ENCODE peak calls at places on chromosomes 4 and X, in five cellular contexts. X is right atrium auricular region, D is colonic mucosa, A is esophagus muscularis mucosa, Y is neural progenitor cell. S is an unnamed sample. For H3K4me1 and H3K27me3, the result is how much of the 10 kb centered on the place peaks cover.

GRCh38 chr4:139223682-139224317 is 46.8 kb upstream of the ELF2 start:
- DNase-seq in X (no peak), D (no peak), A (no peak), Y (no peak), S (no peak)

GRCh38 chrX:39309018-39309620 is 507.9 kb downstream of the MID1IP1 start:
- DNase-seq in X (no peak), D (no peak), A (no peak), Y (no peak), S (no peak)

GRCh38 chrX:40207626-40208025 is 109.9 kb upstream of the BCOR start:
- DNase-seq in X (no peak), D (no peak), A (no peak), Y (no peak), S (no peak)

GRCh38 chr4:128558896-128559669 is 250.4 kb upstream of the JADE1 start:
- DNase-seq in X (no peak), D (no peak), A (no peak), Y (no peak), S (no peak)

GRCh38 chr4:176561368-176561767 is 231.4 kb downstream of the VEGFC start:
- DNase-seq in X (no peak), D (no peak), A (no peak), Y (no peak), S (no peak)

GRCh38 chr4:42015438-42015837 is 25.1 kb downstream of the SLC30A9 start:
- DNase-seq in X (no peak), D (no peak), A (no peak), Y (no peak), S (no peak)

GRCh38 chr4:87839309-87839946 is 6.7 kb downstream of the MEPE start:
- DNase-seq in X (peak), D (no peak), A (no peak), Y (peak), S (peak)

GRCh38 chrX:137194164-137194563 is 160.4 kb upstream of the GPR101 start:
- DNase-seq in X (no peak), D (peak), A (no peak), Y (peak), S (peak)

GRCh38 chr4:133474511-133474910 is 325.4 kb downstream of the PCDH10 start:
- DNase-seq in X (no peak), D (no peak), A (no peak), Y (no peak), S (peak)

GRCh38 chr4:110618091-110619000 is 4.5 kb downstream of the PITX2 start:
- DNase-seq in X (no peak), D (no peak), A (no peak), Y (peak), S (peak)

GRCh38 chr4:90841676-90842075 is 714.5 kb downstream of the CCSER1 start:
- DNase-seq in X (no peak), D (no peak), A (no peak), Y (no peak), S (no peak)

GRCh38 chrX:10902001-10902400 is 209.1 kb upstream of the HCCS start:
- DNase-seq in X (no peak), D (no peak), A (no peak), Y (no peak), S (no peak)

DNA sequence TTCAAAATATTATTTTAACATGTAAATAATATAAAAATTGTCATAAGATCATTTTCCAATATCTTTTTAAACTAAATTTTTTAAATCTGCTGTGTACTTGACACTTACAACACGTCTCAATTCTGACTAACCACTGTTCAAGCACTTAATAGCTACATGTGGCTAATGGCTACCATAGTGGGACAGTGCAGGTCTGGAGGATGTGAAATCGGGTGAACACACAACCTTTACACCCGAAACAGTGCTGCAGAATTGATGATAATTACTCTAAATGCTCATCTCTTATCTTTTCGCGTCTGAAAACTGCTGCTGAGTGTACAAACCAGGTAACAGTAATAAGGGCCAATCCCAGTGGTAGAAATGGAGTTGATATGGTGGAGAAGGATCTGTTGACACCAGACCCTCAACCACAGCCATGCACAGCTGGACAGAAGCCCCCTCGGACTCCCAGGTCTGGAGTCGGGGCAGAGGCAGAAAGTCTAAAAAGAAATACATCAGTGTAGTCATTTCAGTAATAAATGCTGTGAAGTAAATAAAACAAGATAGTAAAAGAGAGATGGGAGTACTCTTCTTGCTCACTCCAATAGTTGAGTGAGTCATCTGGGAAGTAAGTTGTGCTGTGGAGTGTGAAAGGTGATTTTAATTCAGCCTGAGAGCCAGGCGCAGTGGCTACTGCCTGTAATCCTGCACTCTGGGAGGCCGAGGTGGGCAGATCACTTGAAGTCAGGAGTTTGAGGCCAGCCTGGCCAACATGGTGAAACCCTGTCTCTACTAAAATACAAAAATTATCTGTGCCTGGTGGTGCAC is 150.0 kb downstream of the CBR4 start:
- DNase-seq in X (no peak), D (no peak), A (no peak), Y (peak), S (no peak)
- H3K4me1 ChIP-seq in X (under half), D (under half), A (half or more), Y (under half), S (under half)

DNA sequence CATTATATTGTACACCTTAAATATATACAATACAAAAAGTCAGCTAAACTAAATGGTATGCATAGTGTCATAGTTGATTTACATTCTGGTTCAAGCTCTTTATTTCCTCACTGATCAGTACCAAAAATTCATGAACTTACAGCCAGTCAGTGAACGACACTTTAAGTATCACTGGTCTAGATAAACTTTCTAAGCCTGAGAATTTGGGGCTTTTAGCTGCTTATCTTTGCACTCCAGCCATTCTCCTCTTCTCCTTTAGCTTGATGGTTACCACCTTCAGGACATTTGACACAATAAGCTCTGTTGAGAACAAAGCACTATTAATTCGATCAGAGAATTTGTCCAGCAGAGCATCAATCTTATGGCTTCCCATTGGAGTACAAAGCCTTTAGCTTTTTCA is 83.0 kb upstream of the ALG13 start:
- DNase-seq in X (no peak), D (no peak), A (no peak), Y (no peak), S (no peak)
- H3K27me3 ChIP-seq in X (under half), D (under half), A (under half), Y (under half), S (under half)

GRCh38 chrX:134184936-134185335 is 52.0 kb upstream of the CCDC160 start:
- DNase-seq in X (no peak), D (no peak), A (no peak), Y (no peak), S (no peak)

GRCh38 chrX:134180566-134180965 is 56.4 kb upstream of the CCDC160 start:
- DNase-seq in X (no peak), D (no peak), A (no peak), Y (peak), S (no peak)

GRCh38 chrX:134183665-134184064 is 53.3 kb upstream of the CCDC160 start:
- DNase-seq in X (no peak), D (no peak), A (no peak), Y (peak), S (no peak)

GRCh38 chrX:134177527-134177926 is 59.5 kb upstream of the CCDC160 start:
- DNase-seq in X (no peak), D (no peak), A (no peak), Y (peak), S (peak)

DNA sequence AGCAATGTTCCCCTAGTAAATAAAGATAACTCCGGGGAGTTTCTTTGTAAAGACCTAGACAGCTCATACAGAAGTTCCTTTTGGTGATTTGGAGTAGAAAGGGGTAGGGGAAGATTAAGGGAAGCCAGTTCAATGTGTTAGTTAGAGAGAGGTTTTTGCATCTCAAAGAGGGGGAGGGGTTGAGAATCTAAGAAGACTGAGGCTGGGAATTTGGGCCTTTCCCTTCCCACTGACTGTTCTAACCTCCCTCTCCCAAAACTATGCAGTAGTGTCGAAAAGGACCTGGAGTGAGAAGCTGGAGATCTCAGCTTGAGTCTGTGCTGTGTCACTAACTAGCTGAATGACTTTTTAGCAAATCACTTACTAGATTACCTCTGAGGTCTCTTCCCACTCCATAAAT is 55.7 kb upstream of the CCDC160 start:
- DNase-seq in X (no peak), D (no peak), A (no peak), Y (peak), S (peak)
- H3K4me1 ChIP-seq in X (under half), D (under half), A (under half), Y (half or more), S (under half)

DNA sequence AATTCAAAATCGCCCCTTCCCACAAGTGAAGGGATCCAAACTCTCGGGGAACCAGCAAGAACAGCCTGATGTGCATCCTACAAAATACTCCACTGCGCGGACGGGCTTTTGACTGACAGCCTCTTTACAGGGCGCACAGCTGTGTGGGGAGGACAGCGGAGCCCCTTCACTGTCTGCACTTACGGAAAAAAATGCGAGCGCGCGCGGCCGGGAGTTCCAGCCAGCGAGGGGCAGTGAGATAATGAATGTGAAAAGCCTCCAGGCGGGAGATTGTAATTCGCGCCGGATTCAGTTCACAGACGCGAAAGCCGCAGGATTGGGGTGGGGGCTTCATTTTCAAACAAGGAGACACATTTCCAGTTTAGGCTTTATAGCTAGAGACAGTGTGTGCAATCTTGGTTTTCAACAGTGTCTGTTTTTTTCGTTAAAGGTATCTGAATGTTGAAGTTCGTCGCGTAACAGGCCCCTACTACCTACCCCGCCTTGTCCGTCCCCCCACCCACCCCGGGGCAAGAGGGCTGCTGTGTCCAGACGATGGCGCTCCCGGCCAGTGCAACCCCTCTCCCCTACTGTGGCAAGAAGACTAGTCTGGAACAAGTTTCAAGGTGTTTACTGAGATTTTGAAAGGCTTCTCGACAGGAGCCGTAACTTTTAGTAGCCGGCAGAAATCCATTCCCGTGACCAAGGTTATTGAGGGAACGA is 1.7 kb upstream of the GPR50 start:
- DNase-seq in X (no peak), D (no peak), A (no peak), Y (peak), S (peak)
- H3K27me3 ChIP-seq in X (under half), D (under half), A (under half), Y (half or more), S (half or more)

DNA sequence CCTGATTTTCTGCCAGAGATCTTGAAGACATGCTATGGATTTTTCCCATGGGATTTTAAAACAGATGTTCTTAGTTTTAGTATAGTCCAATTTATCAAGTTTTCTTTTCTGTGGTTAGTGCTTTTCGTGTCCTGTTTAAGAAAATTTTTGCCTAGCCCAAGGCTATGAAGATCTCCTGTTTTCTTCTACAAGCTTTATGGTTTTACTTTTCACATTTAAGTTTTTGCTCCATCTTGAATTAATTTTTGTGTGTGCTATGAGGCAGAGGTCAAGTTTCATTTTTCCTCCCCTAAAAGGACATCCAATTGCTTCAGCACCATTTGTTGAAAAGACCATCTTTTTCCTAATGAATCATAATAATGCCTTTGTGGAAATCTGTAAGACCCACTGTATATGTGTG is 65.6 kb downstream of the POLR2B start:
- DNase-seq in X (no peak), D (no peak), A (peak), Y (no peak), S (no peak)
- H3K4me1 ChIP-seq in X (under half), D (under half), A (half or more), Y (under half), S (under half)

GRCh38 chr4:37890501-37891220 is at the start of gene TBC1D1:
- DNase-seq in X (peak), D (peak), A (no peak), Y (peak), S (peak)
- H3K27me3 ChIP-seq in X (under half), D (under half), A (under half), Y (half or more), S (half or more)

GRCh38 chrX:54116391-54116790 is 66.7 kb downstream of the FAM120C start:
- DNase-seq in X (no peak), D (no peak), A (no peak), Y (no peak), S (peak)
- H3K4me1 ChIP-seq in X (under half), D (under half), A (under half), Y (under half), S (under half)

DNA sequence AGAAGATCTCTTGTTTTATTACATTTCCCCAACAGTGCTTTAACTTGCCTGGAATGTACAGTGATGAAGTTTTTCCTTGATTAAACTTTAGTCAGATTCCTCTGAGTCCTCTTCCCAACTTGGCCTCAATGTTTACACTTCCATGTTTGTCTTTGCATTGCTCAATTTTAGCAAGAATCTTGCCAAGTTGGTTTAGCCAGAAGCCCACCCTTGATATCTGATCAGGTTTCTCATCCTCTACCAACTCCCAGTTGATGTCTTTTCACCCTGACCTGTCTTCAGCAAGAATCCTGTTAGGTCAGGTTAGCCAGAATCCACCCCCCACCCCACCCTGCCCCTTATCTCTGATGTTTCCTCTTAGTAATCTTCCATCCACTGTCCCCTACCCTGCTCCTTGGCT is 120.9 kb downstream of the MBNL3 start:
- DNase-seq in X (no peak), D (no peak), A (no peak), Y (no peak), S (no peak)
- H3K27me3 ChIP-seq in X (under half), D (under half), A (under half), Y (under half), S (half or more)

GRCh38 chr4:169659736-169660670 is 39.6 kb downstream of the CLCN3 start:
- DNase-seq in X (peak), D (peak), A (no peak), Y (peak), S (peak)
- H3K4me1 ChIP-seq in X (under half), D (under half), A (under half), Y (under half), S (under half)

GRCh38 chrX:107448625-107449468 is 605 bp upstream of the FRMPD3 start:
- DNase-seq in X (no peak), D (no peak), A (no peak), Y (peak), S (peak)

GRCh38 chrX:107445146-107445545 is 4.3 kb upstream of the FRMPD3 start:
- DNase-seq in X (no peak), D (no peak), A (no peak), Y (peak), S (no peak)

GRCh38 chrX:107449490-107450175 is at the start of gene FRMPD3:
- DNase-seq in X (no peak), D (no peak), A (no peak), Y (peak), S (peak)

GRCh38 chrX:107445636-107446035 is 3.8 kb upstream of the FRMPD3 start:
- DNase-seq in X (no peak), D (no peak), A (no peak), Y (no peak), S (no peak)

DNA sequence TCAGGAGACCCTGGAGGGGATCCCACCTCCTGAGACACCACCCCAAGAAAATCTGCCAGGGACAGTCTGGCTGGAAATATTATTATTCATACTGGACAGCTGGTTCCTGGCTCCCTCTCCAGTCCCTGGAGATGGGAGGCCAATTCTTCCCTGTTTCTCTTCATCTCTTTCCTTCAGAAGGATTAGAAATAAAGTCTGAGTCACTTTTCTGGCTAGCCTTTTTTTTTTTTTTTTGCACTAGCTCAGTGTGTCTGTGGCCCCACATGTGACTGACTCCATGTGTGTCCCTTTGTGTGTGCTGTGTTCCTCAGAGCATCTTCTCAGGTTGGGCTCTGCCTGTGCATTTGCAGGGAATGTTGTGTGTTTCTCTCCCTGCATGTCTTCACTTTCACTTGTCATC is 1.8 kb upstream of the FRMPD3 start:
- DNase-seq in X (no peak), D (no peak), A (no peak), Y (no peak), S (no peak)
- H3K27me3 ChIP-seq in X (under half), D (under half), A (under half), Y (half or more), S (under half)